ENCODE peak calls at places on chromosomes 5 and 9, in four cellular contexts. One of them, this sample, is unnamed.

GRCh38 chr5:172778223-172778814 is 7.3 kb upstream of the DUSP1 start:
- DNase-seq in NCI-H1930: no peak
- DNase-seq in RPMI7951: peak; percentile 75
- DNase-seq in GM04504: peak; percentile 73
- DNase-seq in this sample: peak; percentile 20

GRCh38 chr9:79300153-79300552 is 271.6 kb upstream of the TLE4 start:
- DNase-seq in RPMI7951: no peak
- DNase-seq in NCI-H1930: peak; percentile 3
- DNase-seq in GM04504: no peak
- DNase-seq in this sample: no peak

GRCh38 chr5:55645304-55645703 is 66.8 kb downstream of the SLC38A9 start:
- DNase-seq in RPMI7951: peak; percentile 1
- DNase-seq in GM04504: no peak
- DNase-seq in NCI-H1930: no peak
- DNase-seq in this sample: no peak

GRCh38 chr5:14256026-14256690 is 113.0 kb downstream of the TRIO start:
- DNase-seq in RPMI7951: no peak
- DNase-seq in GM04504: no peak
- DNase-seq in NCI-H1930: no peak
- DNase-seq in this sample: no peak

GRCh38 chr5:7078901-7079300 is 317.0 kb upstream of the ADCY2 start:
- DNase-seq in GM04504: no peak
- DNase-seq in RPMI7951: no peak
- DNase-seq in NCI-H1930: no peak
- DNase-seq in this sample: peak; percentile 74

GRCh38 chr9:93950619-93951601 is 4.2 kb downstream of the BARX1 start:
- DNase-seq in NCI-H1930: no peak
- DNase-seq in RPMI7951: peak; percentile 16
- DNase-seq in GM04504: peak; percentile 6
- DNase-seq in this sample: no peak

GRCh38 chr5:156201793-156202388 is 125.1 kb upstream of the SGCD start:
- DNase-seq in RPMI7951: peak; percentile 0
- DNase-seq in NCI-H1930: no peak
- DNase-seq in GM04504: peak; percentile 38
- DNase-seq in this sample: no peak

GRCh38 chr9:133576591-133577462 is 32.4 kb downstream of the FAM163B start:
- DNase-seq in GM04504: no peak
- DNase-seq in NCI-H1930: no peak
- DNase-seq in RPMI7951: peak; percentile 67
- DNase-seq in this sample: no peak

GRCh38 chr5:62964428-62964827 is 385.8 kb downstream of the LRRC70 start:
- DNase-seq in RPMI7951: no peak
- DNase-seq in NCI-H1930: no peak
- DNase-seq in GM04504: no peak
- DNase-seq in this sample: no peak

This sample was measured in SK-MEL-5.